ENCODE peak calls at places on chromosomes 1 and 21, in ten cellular contexts. K is neural progenitor cell, F is GM23338, I is GM23248, T is MM.1S, S is OCI-LY7, Q is A549, O is H1, E is mesenchymal stem cell, J is PC-9. B is an unnamed sample.

GRCh38 chr1:93702102-93702827 is 20.6 kb upstream of the BCAR3 start:
- DNase-seq in I (peak), J (peak), T (no peak), E (no peak), Q (no peak), F (no peak), O (no peak), S (no peak), K (no peak), B (no peak)

GRCh38 chr1:60874703-60875102 is 207.7 kb upstream of the NFIA start:
- DNase-seq in E (no peak), T (no peak), Q (no peak), K (no peak), S (no peak), J (peak), I (peak), O (no peak), F (no peak), B (no peak)

GRCh38 chr1:184827600-184828368 is 73.1 kb upstream of the EDEM3 start:
- DNase-seq in Q (no peak), O (peak), F (no peak), J (peak), E (peak), K (no peak), I (peak), S (no peak), T (peak), B (no peak)

GRCh38 chr21:46454634-46455390 is 3.9 kb upstream of the DIP2A start:
- DNase-seq in K (no peak), Q (no peak), I (peak), T (no peak), J (no peak), S (no peak), O (no peak), E (no peak), F (no peak), B (no peak)

GRCh38 chr21:28454978-28455600 is 537.6 kb downstream of the LTN1 start:
- DNase-seq in J (no peak), F (no peak), O (no peak), S (no peak), I (peak), K (no peak), Q (no peak), T (no peak), E (no peak), B (no peak)

GRCh38 chr1:6454856-6455751 is 10.9 kb downstream of the TNFRSF25 start:
- DNase-seq in K (peak), I (peak), J (no peak), O (no peak), Q (no peak), S (no peak), F (peak), T (no peak), E (no peak), B (no peak)

GRCh38 chr21:44949161-44950015 is 9.6 kb downstream of the SLX9 start:
- DNase-seq in F (peak), S (peak), J (peak), T (peak), I (peak), Q (peak), E (peak), O (peak), K (peak), B (peak)

GRCh38 chr21:42653492-42654061 is at the start of gene PDE9A:
- DNase-seq in F (peak), O (no peak), J (peak), I (peak), E (peak), Q (peak), K (peak), S (peak), T (no peak), B (peak)

GRCh38 chr1:22557341-22557950 is 5.8 kb upstream of the EPHA8 start:
- DNase-seq in T (no peak), K (no peak), F (no peak), E (no peak), J (no peak), I (no peak), Q (no peak), S (no peak), O (no peak), B (no peak)

GRCh38 chr1:22747021-22747734 is 36.5 kb downstream of the EPHB2 start:
- DNase-seq in S (no peak), F (no peak), T (no peak), J (peak), E (peak), I (peak), Q (peak), O (no peak), K (no peak), B (no peak)

GRCh38 chr1:177017453-177017852 is 147.1 kb downstream of the ASTN1 start:
- DNase-seq in I (no peak), F (no peak), Q (no peak), E (no peak), J (no peak), T (no peak), K (no peak), O (no peak), S (no peak), B (no peak)

DNA sequence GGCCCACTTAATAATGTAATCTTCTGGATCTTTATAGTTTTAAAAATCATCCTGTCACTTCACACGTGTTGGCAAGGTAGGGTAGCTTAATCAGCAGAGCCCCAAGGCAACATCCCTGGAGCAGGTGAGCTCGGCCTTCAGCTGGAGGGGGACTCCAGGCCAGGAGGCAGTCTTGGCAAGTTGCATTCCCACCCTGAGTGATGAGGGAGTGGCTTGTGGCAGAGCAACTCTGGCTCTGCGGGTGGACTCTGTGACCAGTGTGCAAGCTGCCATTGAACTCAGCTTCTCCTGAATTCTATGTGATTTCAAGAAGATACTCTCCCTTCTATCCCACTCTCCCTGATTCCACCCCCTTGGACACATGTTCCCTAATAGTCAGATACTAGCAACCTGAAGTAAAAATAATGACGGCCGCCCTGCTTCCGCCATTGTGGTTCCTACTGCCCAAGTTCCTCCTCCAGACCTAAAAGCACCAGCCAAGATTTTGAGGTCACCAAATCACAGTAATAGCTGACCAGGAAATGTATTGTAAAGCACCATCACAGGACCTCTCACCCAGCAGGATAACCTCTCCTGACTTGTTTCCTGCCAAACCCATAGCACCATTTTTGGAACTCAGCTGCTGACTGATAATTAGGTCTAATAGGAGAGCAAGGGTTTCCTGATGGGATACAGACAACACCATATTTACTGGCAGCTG is 11.5 kb upstream of the LYST start:
- DNase-seq in E (no peak), F (no peak), O (no peak), Q (no peak), S (no peak), I (no peak), T (no peak), K (no peak), J (no peak), B (no peak)
- H3K4me2 ChIP-seq in E (no peak), F (no peak), O (no peak), Q (no peak), S (no peak), I (no peak), T (no peak), K (no peak), J (no peak), B (no peak)

GRCh38 chr1:59816318-59816878 is 1.6 kb downstream of the HOOK1 start:
- DNase-seq in I (no peak), E (no peak), F (no peak), T (no peak), O (no peak), J (no peak), S (no peak), K (no peak), Q (no peak), B (no peak)

GRCh38 chr1:59814901-59815825 is at the start of gene HOOK1:
- DNase-seq in S (no peak), Q (peak), F (peak), E (no peak), K (peak), J (no peak), I (no peak), O (peak), T (peak), B (no peak)

GRCh38 chr1:59814180-59814900 is 409 bp upstream of the HOOK1 start:
- DNase-seq in J (peak), F (peak), E (no peak), K (peak), S (no peak), I (no peak), Q (peak), O (peak), T (peak), B (no peak)

GRCh38 chr1:59819566-59820438 is 5.1 kb downstream of the HOOK1 start:
- DNase-seq in Q (no peak), E (no peak), J (no peak), K (no peak), S (no peak), T (no peak), O (no peak), I (no peak), F (no peak), B (no peak)

GRCh38 chr1:59815892-59816291 is 1.1 kb downstream of the HOOK1 start:
- DNase-seq in J (no peak), F (peak), S (no peak), I (no peak), Q (no peak), O (no peak), K (no peak), E (no peak), T (no peak), B (no peak)
- H3K4me3 ChIP-seq in J (peak), F (peak), S (no peak), I (no peak), Q (no peak), O (peak), K (peak), E (no peak), T (peak), B (no peak)

DNA sequence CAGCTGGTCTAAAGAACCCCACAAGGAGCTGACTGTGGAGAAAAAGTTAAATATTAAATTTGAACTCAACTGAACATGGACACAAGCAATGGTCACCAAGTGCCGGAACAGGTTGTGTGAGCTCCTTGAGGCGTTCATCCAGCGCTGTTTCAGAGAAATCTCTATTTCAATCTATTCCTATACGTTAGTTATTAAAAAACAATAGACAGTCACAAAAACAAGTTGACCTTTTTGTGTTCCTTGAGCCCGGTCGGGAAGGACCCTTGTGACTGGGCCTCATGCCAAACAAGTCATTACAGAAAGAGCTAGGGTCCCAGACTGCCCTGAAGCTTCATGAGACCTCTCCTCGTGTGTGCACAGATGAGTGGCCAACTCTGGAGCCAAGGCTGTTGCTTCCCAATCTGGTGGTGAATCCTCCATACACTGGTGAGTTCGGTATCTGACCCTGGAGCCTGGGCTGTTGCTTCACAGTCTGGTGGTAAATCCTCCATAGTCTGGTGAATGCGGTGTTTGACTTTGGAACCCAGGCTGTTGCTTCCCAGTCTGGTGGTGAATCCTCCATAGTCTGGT is 737.9 kb downstream of the MATN1 start:
- DNase-seq in S (no peak), K (no peak), T (no peak), J (no peak), I (no peak), F (no peak), E (no peak), O (no peak), Q (no peak), B (no peak)
- H3K4me2 ChIP-seq in S (no peak), K (no peak), T (no peak), J (peak), I (no peak), F (no peak), E (no peak), O (no peak), Q (peak), B (no peak)

GRCh38 chr1:109398343-109399225 is 866 bp upstream of the SORT1 start:
- DNase-seq in E (no peak), I (no peak), O (no peak), T (no peak), K (peak), S (no peak), F (no peak), Q (no peak), J (no peak), B (no peak)
- H3K4me3 ChIP-seq in E (peak), I (peak), O (peak), T (peak), K (peak), S (peak), F (peak), Q (peak), J (peak), B (peak)

GRCh38 chr1:234114648-234115307 is 210.3 kb downstream of the SLC35F3 start:
- DNase-seq in Q (peak), K (peak), S (peak), I (peak), T (peak), J (peak), F (peak), O (no peak), E (peak), B (peak)
- H3K4me2 ChIP-seq in Q (peak), K (peak), S (peak), I (peak), T (peak), J (peak), F (no peak), O (no peak), E (no peak), B (peak)